ENCODE peak calls at places on chromosomes 11 and 22, in eight cellular contexts. P, Q, W, C, V, X, K and L are unnamed samples.

GRCh38 chr11:104997288-104997687 is 25.7 kb downstream of the CASP5 start:
- DNase-seq in P (no peak), Q (no peak), W (no peak), C (no peak), V (no peak), X (no peak), K (no peak), L (peak)

GRCh38 chr22:33438273-33438672 is 380.1 kb upstream of the SYN3 start:
- DNase-seq in P (no peak), Q (no peak), W (peak), C (no peak), V (peak), X (no peak), K (no peak), L (peak)

GRCh38 chr11:61488651-61489291 is 19.8 kb upstream of the LRRC10B start:
- DNase-seq in P (no peak), Q (peak), W (no peak), C (peak), V (no peak), X (no peak), K (no peak), L (no peak)

GRCh38 chr11:56716379-56716854 is 17.5 kb downstream of the OR9G1 start:
- DNase-seq in P (no peak), Q (no peak), W (no peak), C (no peak), V (no peak), X (no peak), K (no peak), L (no peak)

GRCh38 chr11:90531001-90531400 is 308.2 kb upstream of the CHORDC1 start:
- DNase-seq in P (no peak), Q (no peak), W (no peak), C (no peak), V (no peak), X (no peak), K (no peak), L (no peak)

GRCh38 chr22:29224121-29224858 is 18.6 kb downstream of the EMID1 start:
- DNase-seq in P (no peak), Q (no peak), W (no peak), C (no peak), V (no peak), X (no peak), K (no peak), L (no peak)

GRCh38 chr22:33785283-33785991 is 134.8 kb downstream of the LARGE1 start:
- DNase-seq in P (peak), Q (no peak), W (peak), C (no peak), V (no peak), X (no peak), K (no peak), L (no peak)

GRCh38 chr22:19405652-19406051 is 25.9 kb downstream of the HIRA start:
- DNase-seq in P (no peak), Q (no peak), W (no peak), C (no peak), V (no peak), X (no peak), K (no peak), L (no peak)

GRCh38 chr11:706957-707816 is 1.2 kb downstream of the EPS8L2 start:
- DNase-seq in P (no peak), Q (peak), W (no peak), C (peak), V (no peak), X (no peak), K (no peak), L (peak)

GRCh38 chr22:30866811-30867271 is 101.7 kb downstream of the MORC2 start:
- DNase-seq in P (no peak), Q (no peak), W (no peak), C (no peak), V (no peak), X (no peak), K (no peak), L (peak)

GRCh38 chr11:23554002-23554401 is 693.7 kb upstream of the CCDC179 start:
- DNase-seq in P (no peak), Q (no peak), W (no peak), C (no peak), V (no peak), X (no peak), K (no peak), L (peak)

GRCh38 chr11:102452461-102453285 is at the start of gene TMEM123:
- DNase-seq in P (peak), Q (peak), W (peak), C (peak), V (peak), X (peak), K (peak), L (peak)

GRCh38 chr11:73759520-73760065 is 1.3 kb downstream of the RAB6A start:
- DNase-seq in P (no peak), Q (no peak), W (peak), C (peak), V (peak), X (no peak), K (no peak), L (peak)

GRCh38 chr11:70389191-70389590 is 9.1 kb upstream of the CTTN start:
- DNase-seq in P (no peak), Q (no peak), W (no peak), C (peak), V (no peak), X (no peak), K (no peak), L (no peak)

GRCh38 chr11:69969890-69970784 is 108.0 kb upstream of the ANO1 start:
- DNase-seq in P (no peak), Q (no peak), W (no peak), C (peak), V (no peak), X (no peak), K (no peak), L (peak)

GRCh38 chr11:15843309-15843857 is 513.0 kb downstream of the SOX6 start:
- DNase-seq in P (no peak), Q (no peak), W (no peak), C (peak), V (peak), X (peak), K (peak), L (no peak)

GRCh38 chr11:34358666-34359547 is 1.1 kb upstream of the ABTB2 start:
- DNase-seq in P (peak), Q (peak), W (peak), C (peak), V (peak), X (peak), K (peak), L (peak)

GRCh38 chr11:9077164-9077563 is 14.2 kb downstream of the SCUBE2 start:
- DNase-seq in P (no peak), Q (no peak), W (no peak), C (no peak), V (no peak), X (no peak), K (no peak), L (no peak)

GRCh38 chr11:99418927-99419707 is 398.4 kb downstream of the CNTN5 start:
- DNase-seq in P (no peak), Q (no peak), W (no peak), C (no peak), V (no peak), X (no peak), K (no peak), L (peak)

GRCh38 chr11:93000511-93001476 is 31.3 kb downstream of the MTNR1B start:
- DNase-seq in P (no peak), Q (no peak), W (peak), C (no peak), V (no peak), X (no peak), K (no peak), L (peak)

GRCh38 chr11:63490551-63491239 is at the start of gene PLAAT5:
- DNase-seq in P (no peak), Q (peak), W (no peak), C (peak), V (no peak), X (no peak), K (peak), L (peak)

GRCh38 chr11:95884802-95885201 is 39.1 kb downstream of the MTMR2 start:
- DNase-seq in P (no peak), Q (no peak), W (no peak), C (no peak), V (no peak), X (no peak), K (no peak), L (no peak)

GRCh38 chr22:50530857-50531545 is 1.2 kb upstream of the TYMP start:
- DNase-seq in P (peak), Q (peak), W (no peak), C (peak), V (no peak), X (no peak), K (no peak), L (peak)

GRCh38 chr11:111469200-111469599 is 43.0 kb downstream of the BTG4 start:
- DNase-seq in P (no peak), Q (no peak), W (no peak), C (no peak), V (no peak), X (no peak), K (no peak), L (no peak)

GRCh38 chr11:26572770-26573402 is 823 bp upstream of the MUC15 start:
- DNase-seq in P (no peak), Q (no peak), W (no peak), C (peak), V (no peak), X (no peak), K (no peak), L (no peak)

GRCh38 chr11:79762271-79762935 is 321.6 kb upstream of the TENM4 start:
- DNase-seq in P (no peak), Q (no peak), W (no peak), C (peak), V (no peak), X (no peak), K (no peak), L (no peak)

GRCh38 chr11:127996825-127997224 is 590.5 kb downstream of the ETS1 start:
- DNase-seq in P (no peak), Q (no peak), W (no peak), C (no peak), V (no peak), X (no peak), K (no peak), L (peak)

GRCh38 chr22:20242393-20243175 is 25.5 kb downstream of the RTN4R start:
- DNase-seq in P (no peak), Q (no peak), W (no peak), C (peak), V (no peak), X (no peak), K (no peak), L (no peak)

GRCh38 chr22:31942091-31942490 is 2.2 kb upstream of the YWHAH start:
- DNase-seq in P (no peak), Q (no peak), W (no peak), C (no peak), V (no peak), X (no peak), K (no peak), L (no peak)

GRCh38 chr22:31086703-31087330 is 5.7 kb downstream of the SMTN start:
- DNase-seq in P (no peak), Q (no peak), W (no peak), C (no peak), V (no peak), X (no peak), K (no peak), L (no peak)

GRCh38 chr22:28155808-28156207 is 236.8 kb upstream of the PITPNB start:
- DNase-seq in P (no peak), Q (no peak), W (no peak), C (no peak), V (no peak), X (no peak), K (no peak), L (no peak)

GRCh38 chr11:124470516-124471231 is 25.2 kb upstream of the OR8B8 start:
- DNase-seq in P (no peak), Q (no peak), W (no peak), C (peak), V (no peak), X (no peak), K (no peak), L (no peak)

GRCh38 chr11:35602160-35602793 is 16.0 kb upstream of the FJX1 start:
- DNase-seq in P (no peak), Q (no peak), W (no peak), C (no peak), V (no peak), X (no peak), K (no peak), L (no peak)

GRCh38 chr22:39408173-39408572 is 8.6 kb downstream of the TAB1 start:
- DNase-seq in P (no peak), Q (no peak), W (no peak), C (no peak), V (no peak), X (no peak), K (no peak), L (no peak)

GRCh38 chr11:75270896-75271415 is 30.4 kb downstream of the TPBGL start:
- DNase-seq in P (no peak), Q (no peak), W (no peak), C (no peak), V (no peak), X (no peak), K (no peak), L (peak)

GRCh38 chr22:22842085-22842484 is 45.5 kb upstream of the IGLL5 start:
- DNase-seq in P (no peak), Q (no peak), W (no peak), C (no peak), V (no peak), X (no peak), K (no peak), L (no peak)

GRCh38 chr11:129976371-129976770 is 26.3 kb downstream of the PRDM10 start:
- DNase-seq in P (no peak), Q (no peak), W (no peak), C (no peak), V (peak), X (no peak), K (peak), L (no peak)